ENCODE peak calls at places on chromosomes 1 and 21, in six cellular contexts. I, E, O, T, M and A are unnamed samples.

GRCh38 chr1:64982134-64982533 is 15.8 kb upstream of the JAK1 start:
- DNase-seq in I (no peak), T (no peak), M (no peak), O (no peak), E (no peak), A (no peak)

GRCh38 chr1:65224681-65225091 is 76.7 kb downstream of the AK4 start:
- DNase-seq in T (no peak), E (no peak), O (no peak), M (no peak), I (no peak), A (no peak)

GRCh38 chr1:53666566-53666965 is 72.4 kb downstream of the GLIS1 start:
- DNase-seq in T (no peak), O (no peak), M (no peak), I (peak; percentile 11), E (no peak), A (no peak)

GRCh38 chr1:6415979-6416656 is 3.6 kb downstream of the HES2 start:
- DNase-seq in M (no peak), T (no peak), I (peak; percentile 49), E (no peak), O (no peak), A (no peak)

GRCh38 chr1:79151006-79151796 is 144.7 kb upstream of the ADGRL4 start:
- DNase-seq in E (no peak), M (peak; percentile 15), O (no peak), I (no peak), T (no peak), A (no peak)

GRCh38 chr1:96487404-96487803 is 234.2 kb upstream of the PTBP2 start:
- DNase-seq in T (no peak), I (peak; percentile 90), M (peak; percentile 80), E (no peak), O (no peak), A (no peak)

GRCh38 chr1:190679032-190679431 is 201.4 kb upstream of the BRINP3 start:
- DNase-seq in T (no peak), I (no peak), E (no peak), M (peak; percentile 34), O (no peak), A (no peak)

GRCh38 chr1:10694274-10694632 is 102.2 kb downstream of the CASZ1 start:
- DNase-seq in I (peak; percentile 98), E (no peak), O (no peak), T (no peak), M (peak; percentile 19), A (no peak)

GRCh38 chr1:66648896-66649597 is 103.2 kb upstream of the DYNLT5 start:
- DNase-seq in T (no peak), M (no peak), O (no peak), E (no peak), I (no peak), A (no peak)

GRCh38 chr21:42248783-42249597 is 30.1 kb downstream of the ABCG1 start:
- DNase-seq in E (no peak), O (no peak), T (no peak), M (no peak), I (no peak), A (no peak)

GRCh38 chr1:88701275-88701674 is 17.2 kb downstream of the PKN2 start:
- DNase-seq in E (no peak), M (no peak), O (no peak), T (no peak), I (no peak), A (no peak)

GRCh38 chr1:221841291-221841982 is 99.5 kb upstream of the DUSP10 start:
- DNase-seq in O (no peak), E (no peak), T (no peak), M (no peak), I (no peak), A (no peak)

GRCh38 chr1:201270616-201271390 is 12.5 kb upstream of the PKP1 start:
- DNase-seq in T (no peak), M (no peak), E (no peak), I (no peak), O (no peak), A (no peak)

GRCh38 chr1:16615253-16616252 is 2.2 kb upstream of the NBPF1 start:
- DNase-seq in E (no peak), O (no peak), I (peak; percentile 76), T (no peak), M (no peak), A (peak; percentile 45)

GRCh38 chr1:200670215-200671118 is 760 bp upstream of the DDX59 start:
- DNase-seq in O (no peak), I (peak; percentile 88), E (peak; percentile 63), M (peak; percentile 73), T (no peak), A (peak; percentile 51)

GRCh38 chr1:183039985-183040447 is 16.8 kb downstream of the LAMC1 start:
- DNase-seq in T (peak; percentile 72), I (no peak), M (peak; percentile 96), O (no peak), E (no peak), A (no peak)

GRCh38 chr1:17678011-17678410 is 77.1 kb upstream of the ACTL8 start:
- DNase-seq in I (no peak), O (no peak), M (no peak), T (no peak), E (no peak), A (no peak)

GRCh38 chr1:66333463-66334232 is 200.3 kb upstream of the SGIP1 start:
- DNase-seq in T (no peak), E (no peak), I (peak; percentile 25), M (no peak), O (peak; percentile 38), A (no peak)

GRCh38 chr1:61486783-61487505 is 238.0 kb downstream of the TM2D1 start:
- DNase-seq in M (no peak), I (peak; percentile 49), E (no peak), T (no peak), O (no peak), A (no peak)

GRCh38 chr1:7221823-7222462 is 436.7 kb downstream of the CAMTA1 start:
- DNase-seq in E (no peak), O (no peak), T (no peak), I (no peak), M (peak; percentile 26), A (no peak)

GRCh38 chr1:204983881-204984280 is 59.1 kb upstream of the CNTN2 start:
- DNase-seq in I (peak; percentile 18), E (no peak), M (no peak), O (no peak), T (no peak), A (no peak)

GRCh38 chr21:39663066-39663465 is 50.3 kb downstream of the B3GALT5 start:
- DNase-seq in O (no peak), I (no peak), M (no peak), T (no peak), E (no peak), A (no peak)
- H3K27me3 ChIP-seq in O (no peaks in the 10 kb centered on the region), I (no peaks in the 10 kb centered on the region), M (no peaks in the 10 kb centered on the region), T (no peaks in the 10 kb centered on the region), E (no peaks in the 10 kb centered on the region), A (no peaks in the 10 kb centered on the region)

GRCh38 chr1:152190589-152190988 is 31.6 kb upstream of the RPTN start:
- DNase-seq in I (peak; percentile 66), O (no peak), T (no peak), E (no peak), M (peak; percentile 28), A (no peak)
- H3K27me3 ChIP-seq in I (peaks cover 7% of the 10 kb centered on the region), O (no peaks in the 10 kb centered on the region), T (no peaks in the 10 kb centered on the region), E (no peaks in the 10 kb centered on the region), M (no peaks in the 10 kb centered on the region), A (no peaks in the 10 kb centered on the region)

GRCh38 chr21:36560933-36561575 is 81.1 kb upstream of the CLDN14 start:
- DNase-seq in O (no peak), I (no peak), M (no peak), E (no peak), T (no peak), A (no peak)

GRCh38 chr21:36564647-36565046 is 84.7 kb upstream of the CLDN14 start:
- DNase-seq in M (no peak), O (no peak), E (no peak), T (no peak), I (no peak), A (no peak)

GRCh38 chr21:36565616-36566015 is 85.7 kb upstream of the CLDN14 start:
- DNase-seq in E (no peak), O (no peak), M (no peak), I (no peak), T (no peak), A (no peak)

GRCh38 chr21:36566606-36567005 is 86.7 kb upstream of the CLDN14 start:
- DNase-seq in E (no peak), M (no peak), O (no peak), T (no peak), I (no peak), A (no peak)

DNA sequence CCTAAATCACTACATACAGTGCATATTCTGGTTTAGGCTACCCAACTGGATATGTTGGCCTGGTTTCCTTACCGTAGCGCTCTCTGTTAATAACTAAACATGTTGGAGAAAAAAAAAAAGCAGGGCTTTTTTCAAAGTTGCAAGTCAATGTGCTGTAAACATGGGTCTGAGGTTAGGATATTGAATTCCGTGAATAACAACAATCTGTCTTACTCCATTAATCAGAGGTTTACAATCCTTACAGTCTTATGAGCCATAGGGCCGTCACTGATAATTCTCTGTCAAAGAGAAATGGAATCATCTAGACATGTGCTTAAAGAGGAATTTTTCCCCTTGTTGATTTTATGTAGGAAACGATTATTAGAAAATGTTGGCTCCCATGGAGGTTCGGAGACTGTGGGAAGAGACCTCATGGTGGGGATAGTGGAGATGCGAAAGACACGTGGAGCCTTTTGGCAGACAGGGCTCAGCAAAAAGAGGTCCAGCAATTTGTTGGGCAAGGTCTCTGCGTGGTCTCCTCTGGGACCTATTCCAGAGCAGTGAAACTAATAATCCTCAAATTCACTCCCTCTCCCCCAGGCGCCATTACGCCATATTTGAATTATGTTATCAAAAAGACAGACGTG is 83.5 kb upstream of the CLDN14 start:
- DNase-seq in T (no peak), E (no peak), O (no peak), I (no peak), M (no peak), A (no peak)
- H3K27me3 ChIP-seq in T (peaks cover 46% of the 10 kb centered on the region), E (no peaks in the 10 kb centered on the region), O (peaks cover 75% of the 10 kb centered on the region), I (peaks cover 69% of the 10 kb centered on the region), M (peaks cover 20% of the 10 kb centered on the region), A (no peaks in the 10 kb centered on the region)

GRCh38 chr21:34352556-34352955 is 11.2 kb upstream of the KCNE2 start:
- DNase-seq in O (no peak), I (no peak), T (no peak), M (no peak), E (no peak), A (no peak)

GRCh38 chr21:34351786-34352241 is 12.0 kb upstream of the KCNE2 start:
- DNase-seq in T (no peak), M (peak; percentile 13), E (peak; percentile 63), I (peak; percentile 82), O (peak; percentile 31), A (peak; percentile 62)

GRCh38 chr21:34345892-34346291 is 17.9 kb upstream of the KCNE2 start:
- DNase-seq in O (no peak), T (peak; percentile 50), E (no peak), M (no peak), I (peak; percentile 17), A (no peak)

GRCh38 chr21:34345091-34345871 is 18.5 kb upstream of the KCNE2 start:
- DNase-seq in M (peak; percentile 33), I (peak; percentile 34), E (no peak), O (peak; percentile 27), T (no peak), A (no peak)

DNA sequence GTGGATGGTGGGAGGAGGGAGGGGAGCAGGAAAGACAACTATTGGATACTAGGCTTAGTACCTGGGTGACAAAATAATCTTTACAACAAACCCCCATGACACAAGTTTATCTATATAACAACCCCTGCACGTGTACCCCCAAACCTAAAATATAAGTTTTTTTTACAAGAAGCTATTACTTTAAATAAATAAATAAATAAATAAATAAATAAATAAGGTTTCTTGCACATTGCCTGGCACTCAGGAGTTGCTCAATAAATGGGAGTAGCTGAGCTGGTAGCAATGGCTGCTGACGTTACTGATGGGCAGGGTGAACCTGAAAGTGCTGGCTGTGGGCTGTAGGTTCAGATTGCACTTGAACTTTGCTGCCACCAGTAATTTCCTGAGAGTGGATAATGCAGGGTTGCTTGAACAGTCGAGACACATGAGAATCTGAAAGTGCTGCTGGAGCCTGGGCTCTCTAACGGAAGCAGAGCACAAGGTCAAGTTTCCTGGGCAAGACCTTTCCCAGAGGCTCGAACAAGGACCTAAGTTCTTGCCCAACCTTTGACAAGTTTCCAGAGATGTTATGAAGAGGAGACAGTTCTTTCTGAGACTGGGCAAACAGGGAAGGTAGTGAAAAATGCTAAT is 14.8 kb upstream of the KCNE2 start:
- DNase-seq in I (peak; percentile 15), T (no peak), M (no peak), E (no peak), O (no peak), A (no peak)
- H3K27me3 ChIP-seq in I (peaks cover 27% of the 10 kb centered on the region), T (peaks cover 12% of the 10 kb centered on the region), M (no peaks in the 10 kb centered on the region), E (no peaks in the 10 kb centered on the region), O (peaks cover 6% of the 10 kb centered on the region), A (no peaks in the 10 kb centered on the region)